ENCODE peak calls at places on chromosomes 6 and 20, in seven cellular contexts. One of them, this sample, is unnamed.

GRCh38 chr20:38999217-38999616 is 37.1 kb downstream of the DHX35 start:
- DNase-seq in HFF-Myc: no peak
- DNase-seq in heart right ventricle: no peak
- DNase-seq in uterus: no peak
- DNase-seq in foreskin fibroblast: no peak
- DNase-seq in GM12865: no peak
- DNase-seq in nephron progenitor cell: no peak
- DNase-seq in this sample: no peak

GRCh38 chr6:133277895-133278545 is 36.9 kb downstream of the EYA4 start:
- DNase-seq in HFF-Myc: no peak
- DNase-seq in heart right ventricle: no peak
- DNase-seq in uterus: no peak
- DNase-seq in foreskin fibroblast: no peak
- DNase-seq in GM12865: no peak
- DNase-seq in nephron progenitor cell: no peak
- DNase-seq in this sample: no peak

GRCh38 chr6:1227600-1227934 is 84.3 kb upstream of the FOXQ1 start:
- DNase-seq in HFF-Myc: no peak
- DNase-seq in heart right ventricle: no peak
- DNase-seq in uterus: no peak
- DNase-seq in foreskin fibroblast: no peak
- DNase-seq in GM12865: no peak
- DNase-seq in nephron progenitor cell: no peak
- DNase-seq in this sample: no peak

GRCh38 chr20:50138479-50139393 is 14.8 kb downstream of the PEDS1 start:
- DNase-seq in HFF-Myc: no peak
- DNase-seq in heart right ventricle: no peak
- DNase-seq in uterus: no peak
- DNase-seq in foreskin fibroblast: peak; percentile 26
- DNase-seq in GM12865: no peak
- DNase-seq in nephron progenitor cell: no peak
- DNase-seq in this sample: no peak

GRCh38 chr20:39698706-39699211 is 736.6 kb downstream of the DHX35 start:
- DNase-seq in HFF-Myc: no peak
- DNase-seq in heart right ventricle: no peak
- DNase-seq in uterus: no peak
- DNase-seq in foreskin fibroblast: no peak
- DNase-seq in GM12865: no peak
- DNase-seq in nephron progenitor cell: no peak
- DNase-seq in this sample: no peak

GRCh38 chr6:133854633-133855598 is 34.0 kb upstream of the TCF21 start:
- DNase-seq in HFF-Myc: no peak
- DNase-seq in heart right ventricle: no peak
- DNase-seq in uterus: no peak
- DNase-seq in foreskin fibroblast: peak; percentile 33
- DNase-seq in GM12865: peak; percentile 6
- DNase-seq in nephron progenitor cell: peak; percentile 62
- DNase-seq in this sample: no peak

GRCh38 chr6:15305496-15305895 is 59.6 kb downstream of the JARID2 start:
- DNase-seq in HFF-Myc: no peak
- DNase-seq in heart right ventricle: no peak
- DNase-seq in uterus: no peak
- DNase-seq in foreskin fibroblast: no peak
- DNase-seq in GM12865: peak; percentile 74
- DNase-seq in nephron progenitor cell: no peak
- DNase-seq in this sample: no peak

GRCh38 chr20:60271597-60271996 is 313.4 kb downstream of the CDH26 start:
- DNase-seq in HFF-Myc: no peak
- DNase-seq in heart right ventricle: no peak
- DNase-seq in uterus: no peak
- DNase-seq in foreskin fibroblast: peak; percentile 25
- DNase-seq in GM12865: no peak
- DNase-seq in nephron progenitor cell: no peak
- DNase-seq in this sample: no peak

GRCh38 chr6:16238057-16238657 is at the start of gene GMPR:
- DNase-seq in HFF-Myc: no peak
- DNase-seq in heart right ventricle: peak; percentile 81
- DNase-seq in uterus: peak; percentile 72
- DNase-seq in foreskin fibroblast: peak; percentile 84
- DNase-seq in GM12865: peak; percentile 65
- DNase-seq in nephron progenitor cell: peak; percentile 81
- DNase-seq in this sample: peak; percentile 72

GRCh38 chr6:55040102-55040848 is 134.0 kb upstream of the HCRTR2 start:
- DNase-seq in HFF-Myc: peak; percentile 89
- DNase-seq in heart right ventricle: no peak
- DNase-seq in uterus: no peak
- DNase-seq in foreskin fibroblast: peak; percentile 62
- DNase-seq in GM12865: no peak
- DNase-seq in nephron progenitor cell: no peak
- DNase-seq in this sample: no peak

GRCh38 chr6:146355521-146356100 is 188.0 kb upstream of the RAB32 start:
- DNase-seq in HFF-Myc: no peak
- DNase-seq in heart right ventricle: no peak
- DNase-seq in uterus: no peak
- DNase-seq in foreskin fibroblast: no peak
- DNase-seq in GM12865: no peak
- DNase-seq in nephron progenitor cell: no peak
- DNase-seq in this sample: no peak

GRCh38 chr20:51387125-51387865 is 155.2 kb downstream of the NFATC2 start:
- DNase-seq in HFF-Myc: no peak
- DNase-seq in heart right ventricle: no peak
- DNase-seq in uterus: no peak
- DNase-seq in foreskin fibroblast: no peak
- DNase-seq in GM12865: no peak
- DNase-seq in nephron progenitor cell: no peak
- DNase-seq in this sample: no peak

GRCh38 chr6:44271914-44272313 is 1.7 kb downstream of the TMEM151B start:
- DNase-seq in HFF-Myc: no peak
- DNase-seq in heart right ventricle: no peak
- DNase-seq in uterus: no peak
- DNase-seq in foreskin fibroblast: no peak
- DNase-seq in GM12865: no peak
- DNase-seq in nephron progenitor cell: no peak
- DNase-seq in this sample: no peak

GRCh38 chr6:73739097-73739496 is 43.1 kb downstream of the CD109 start:
- DNase-seq in HFF-Myc: peak; percentile 63
- DNase-seq in heart right ventricle: no peak
- DNase-seq in uterus: no peak
- DNase-seq in foreskin fibroblast: peak; percentile 79
- DNase-seq in GM12865: peak; percentile 79
- DNase-seq in nephron progenitor cell: peak; percentile 8
- DNase-seq in this sample: peak; percentile 36

DNA sequence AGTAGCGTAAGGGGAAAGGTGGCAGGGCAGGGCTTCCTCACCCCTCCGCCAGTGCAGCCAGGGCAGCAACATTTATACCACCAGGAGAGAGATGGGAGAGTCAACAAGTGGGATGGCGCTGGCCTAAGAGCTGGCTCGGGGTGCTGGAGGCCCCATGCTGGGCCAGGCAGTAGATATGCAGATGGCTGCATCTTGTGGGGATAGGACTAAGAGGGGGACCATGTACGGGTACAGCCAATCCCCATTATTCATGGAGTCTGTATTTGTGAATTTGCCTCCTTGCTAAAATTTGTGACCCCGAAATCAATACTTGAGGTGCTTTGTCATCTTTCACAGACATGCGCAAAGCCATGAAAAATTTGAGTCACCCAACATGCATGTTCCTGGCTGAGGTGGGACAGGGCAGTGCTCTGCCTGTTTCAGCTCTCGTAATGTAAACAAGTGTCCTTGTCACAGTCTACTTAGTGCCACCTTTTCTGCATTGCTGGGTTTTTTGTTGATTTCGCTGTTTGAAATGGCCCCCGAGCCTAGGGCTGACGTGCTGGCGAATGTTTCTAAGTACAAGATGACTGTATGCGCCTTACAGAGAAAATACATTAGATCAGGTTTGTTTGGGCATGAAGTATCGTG is 27.5 kb upstream of the TAF8 start:
- DNase-seq in HFF-Myc: no peak
- DNase-seq in heart right ventricle: no peak
- DNase-seq in uterus: no peak
- DNase-seq in foreskin fibroblast: no peak
- DNase-seq in GM12865: peak; percentile 30
- DNase-seq in nephron progenitor cell: no peak
- DNase-seq in this sample: no peak
- TF ChIP-seq CTCF in HFF-Myc: no peak
- TF ChIP-seq CTCF in heart right ventricle: no peak
- TF ChIP-seq CTCF in uterus: no peak
- TF ChIP-seq CTCF in foreskin fibroblast: no peak
- TF ChIP-seq CTCF in GM12865: no peak
- TF ChIP-seq CTCF in nephron progenitor cell: no peak
- TF ChIP-seq CTCF in this sample: no peak

GRCh38 chr6:39003072-39003471 is 45.5 kb upstream of the GLP1R start:
- DNase-seq in HFF-Myc: no peak
- DNase-seq in heart right ventricle: no peak
- DNase-seq in uterus: no peak
- DNase-seq in foreskin fibroblast: no peak
- DNase-seq in GM12865: peak; percentile 15
- DNase-seq in nephron progenitor cell: peak; percentile 26
- DNase-seq in this sample: no peak
- TF ChIP-seq CTCF in HFF-Myc: peak; percentile 22
- TF ChIP-seq CTCF in heart right ventricle: no peak
- TF ChIP-seq CTCF in uterus: no peak
- TF ChIP-seq CTCF in foreskin fibroblast: no peak
- TF ChIP-seq CTCF in GM12865: peak; percentile 23
- TF ChIP-seq CTCF in nephron progenitor cell: peak; percentile 45
- TF ChIP-seq CTCF in this sample: peak; percentile 27

GRCh38 chr6:167448378-167448777 is 123.5 kb downstream of the TTLL2 start:
- DNase-seq in HFF-Myc: no peak
- DNase-seq in heart right ventricle: no peak
- DNase-seq in uterus: no peak
- DNase-seq in foreskin fibroblast: no peak
- DNase-seq in GM12865: no peak
- DNase-seq in nephron progenitor cell: no peak
- DNase-seq in this sample: no peak
- TF ChIP-seq CTCF in HFF-Myc: no peak
- TF ChIP-seq CTCF in heart right ventricle: no peak
- TF ChIP-seq CTCF in uterus: no peak
- TF ChIP-seq CTCF in foreskin fibroblast: no peak
- TF ChIP-seq CTCF in GM12865: no peak
- TF ChIP-seq CTCF in nephron progenitor cell: no peak
- TF ChIP-seq CTCF in this sample: no peak

GRCh38 chr20:53652859-53653520 is 59.4 kb upstream of the ZNF217 start:
- DNase-seq in HFF-Myc: no peak
- DNase-seq in heart right ventricle: no peak
- DNase-seq in uterus: no peak
- DNase-seq in foreskin fibroblast: no peak
- DNase-seq in GM12865: peak; percentile 67
- DNase-seq in nephron progenitor cell: no peak
- DNase-seq in this sample: no peak
- TF ChIP-seq CTCF in HFF-Myc: no peak
- TF ChIP-seq CTCF in heart right ventricle: no peak
- TF ChIP-seq CTCF in uterus: no peak
- TF ChIP-seq CTCF in foreskin fibroblast: no peak
- TF ChIP-seq CTCF in GM12865: no peak
- TF ChIP-seq CTCF in nephron progenitor cell: no peak
- TF ChIP-seq CTCF in this sample: no peak

DNA sequence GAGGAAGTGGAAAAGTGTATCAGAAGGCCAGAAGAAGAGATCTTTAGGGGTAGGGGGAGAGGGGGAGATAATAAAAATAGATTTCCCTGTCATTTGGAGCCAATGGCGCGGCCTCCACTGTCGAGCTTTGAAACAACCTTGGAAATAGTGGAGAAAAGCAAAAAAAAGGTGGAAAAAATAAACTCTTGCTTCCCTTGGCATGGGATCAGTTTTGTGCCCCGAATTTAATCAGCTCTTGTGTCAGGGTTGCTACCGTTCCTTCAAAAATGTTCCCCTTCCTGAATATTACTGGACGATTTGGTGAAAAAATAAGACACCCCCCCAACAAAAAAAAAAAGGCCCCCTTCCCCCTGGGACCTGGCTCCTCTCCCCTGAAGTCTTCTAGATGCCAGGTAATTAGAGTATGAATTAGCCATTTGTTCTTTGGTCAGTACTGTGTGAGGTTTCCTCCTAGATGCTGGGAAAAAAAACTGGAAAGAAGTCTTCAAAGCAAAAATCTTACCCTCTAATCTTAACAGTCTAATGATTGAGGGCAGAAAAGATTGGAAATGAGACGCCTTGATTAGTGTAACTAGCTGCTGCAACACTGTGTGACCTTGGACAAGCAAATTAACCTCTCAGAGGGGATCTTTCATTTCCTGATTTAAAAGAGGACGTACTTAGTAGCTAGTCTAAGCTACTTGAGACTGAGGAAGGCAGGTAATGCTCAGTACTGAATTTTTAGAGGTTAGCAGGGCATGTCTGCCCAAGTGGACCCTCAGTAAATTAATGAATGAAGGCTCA is 872 bp upstream of the RBM39 start:
- DNase-seq in HFF-Myc: no peak
- DNase-seq in heart right ventricle: no peak
- DNase-seq in uterus: no peak
- DNase-seq in foreskin fibroblast: no peak
- DNase-seq in GM12865: peak; percentile 88
- DNase-seq in nephron progenitor cell: no peak
- DNase-seq in this sample: peak; percentile 42
- TF ChIP-seq CTCF in HFF-Myc: no peak
- TF ChIP-seq CTCF in heart right ventricle: no peak
- TF ChIP-seq CTCF in uterus: no peak
- TF ChIP-seq CTCF in foreskin fibroblast: no peak
- TF ChIP-seq CTCF in GM12865: no peak
- TF ChIP-seq CTCF in nephron progenitor cell: no peak
- TF ChIP-seq CTCF in this sample: no peak

This sample was measured in GM13977.